ENCODE peak calls at places on chromosome 6, in six cellular contexts. U is SK-N-SH, O is GM12878, Y is HCT116, Q is H1, Z is HepG2. V is an unnamed sample. For H3K4me1, the result is how much of the 10 kb centered on the place peaks cover.

GRCh38 chr6:21914121-21914973 is 320.8 kb downstream of the SOX4 start:
- DNase-seq in Q (no peak), Y (no peak), O (no peak), U (peak), Z (no peak), V (no peak)

GRCh38 chr6:19597809-19598320 is 239.3 kb upstream of the ID4 start:
- DNase-seq in Q (no peak), Z (no peak), Y (no peak), U (no peak), O (no peak), V (no peak)

GRCh38 chr6:17892097-17892686 is 95.2 kb downstream of the KIF13A start:
- DNase-seq in O (no peak), Z (peak), Y (no peak), U (no peak), Q (no peak), V (no peak)

GRCh38 chr6:139129284-139129683 is 5.6 kb upstream of the HECA start:
- DNase-seq in Q (no peak), O (no peak), Z (no peak), Y (no peak), U (no peak), V (no peak)

GRCh38 chr6:131733376-131734016 is 22.7 kb upstream of the CTAGE9 start:
- DNase-seq in Y (no peak), U (no peak), Q (no peak), Z (no peak), O (no peak), V (no peak)

GRCh38 chr6:89509719-89510339 is 76.9 kb downstream of the ANKRD6 start:
- DNase-seq in U (peak), Q (no peak), Z (peak), Y (no peak), O (no peak), V (no peak)

GRCh38 chr6:151179321-151179720 is 60.4 kb upstream of the AKAP12 start:
- DNase-seq in U (no peak), Z (no peak), O (no peak), Q (no peak), Y (no peak), V (no peak)

GRCh38 chr6:158567152-158567551 is 7.3 kb downstream of the TMEM181 start:
- DNase-seq in Z (no peak), O (no peak), Q (no peak), Y (no peak), U (no peak), V (no peak)

GRCh38 chr6:163745566-163746400 is 331.3 kb downstream of the QKI start:
- DNase-seq in Y (no peak), U (no peak), Q (no peak), O (no peak), Z (peak), V (peak)

GRCh38 chr6:33213166-33213988 is 5.1 kb downstream of the RING1 start:
- DNase-seq in Z (no peak), O (no peak), Y (no peak), U (peak), Q (peak), V (no peak)

GRCh38 chr6:112879920-112880413 is 532.8 kb downstream of the RFPL4B start:
- DNase-seq in Q (peak), Z (peak), Y (no peak), U (no peak), O (no peak), V (no peak)

GRCh38 chr6:150394053-150394875 is 25.5 kb downstream of the IYD start:
- DNase-seq in Y (no peak), U (no peak), O (no peak), Z (no peak), Q (no peak), V (no peak)

GRCh38 chr6:96478695-96479094 is 42.9 kb upstream of the UFL1 start:
- DNase-seq in O (no peak), Y (no peak), Z (no peak), U (no peak), Q (no peak), V (no peak)

GRCh38 chr6:56913276-56914138 is 41.4 kb upstream of the BEND6 start:
- DNase-seq in O (no peak), Z (no peak), Q (no peak), Y (no peak), U (no peak), V (no peak)

GRCh38 chr6:125802383-125802782 is 11.6 kb downstream of the NCOA7 start:
- DNase-seq in U (no peak), Z (no peak), O (no peak), Q (no peak), Y (no peak), V (no peak)

GRCh38 chr6:47484616-47485015 is 7.0 kb downstream of the CD2AP start:
- DNase-seq in Z (no peak), Y (peak), U (no peak), O (no peak), Q (no peak), V (no peak)

GRCh38 chr6:55679503-55679902 is 100.5 kb upstream of the HMGCLL1 start:
- DNase-seq in Q (no peak), O (no peak), Z (no peak), Y (no peak), U (no peak), V (no peak)

GRCh38 chr6:34181903-34182302 is 36.0 kb upstream of the GRM4 start:
- DNase-seq in U (no peak), Y (no peak), Q (no peak), Z (no peak), O (no peak), V (no peak)

GRCh38 chr6:36730424-36731380 is 33.1 kb downstream of the RAB44 start:
- DNase-seq in O (no peak), Z (no peak), Q (no peak), U (no peak), Y (no peak), V (no peak)

GRCh38 chr6:116386581-116387299 is 16.0 kb downstream of the DSE start:
- DNase-seq in Z (no peak), U (no peak), O (no peak), Y (peak), Q (no peak), V (no peak)

GRCh38 chr6:84581494-84582259 is 182.7 kb downstream of the TBX18 start:
- DNase-seq in U (no peak), O (no peak), Y (no peak), Z (no peak), Q (no peak), V (no peak)

GRCh38 chr6:168120390-168121307 is 41.6 kb upstream of the FRMD1 start:
- DNase-seq in O (no peak), Y (no peak), U (peak), Z (no peak), Q (peak), V (no peak)

GRCh38 chr6:106027760-106028159 is 58.4 kb upstream of the PRDM1 start:
- DNase-seq in Z (no peak), Y (no peak), U (no peak), Q (peak), O (no peak), V (no peak)

GRCh38 chr6:106027316-106027715 is 58.8 kb upstream of the PRDM1 start:
- DNase-seq in Z (no peak), O (no peak), Y (no peak), Q (no peak), U (no peak), V (no peak)

GRCh38 chr6:106026748-106027147 is 59.4 kb upstream of the PRDM1 start:
- DNase-seq in O (peak), Y (no peak), Q (no peak), U (no peak), Z (no peak), V (no peak)

GRCh38 chr6:106025655-106026054 is 60.5 kb upstream of the PRDM1 start:
- DNase-seq in Y (no peak), Z (no peak), U (no peak), O (no peak), Q (no peak), V (no peak)
- TF ChIP-seq YY1 in Y (no peak), Z (no peak), U (no peak), O (no peak), Q (no peak), V (no peak)

GRCh38 chr6:148445620-148446019 is 103.0 kb downstream of the SASH1 start:
- DNase-seq in U (no peak), O (no peak), Y (no peak), Q (no peak), Z (no peak), V (no peak)
- H3K4me1 ChIP-seq in U (under half), O (under half), Y (under half), Q (under half), Z (under half), V (under half)

GRCh38 chr6:15947436-15947835 is 181.4 kb upstream of the MYLIP start:
- DNase-seq in Y (no peak), Q (no peak), O (no peak), U (no peak), Z (no peak), V (no peak)

GRCh38 chr6:15946701-15947390 is 182.0 kb upstream of the MYLIP start:
- DNase-seq in Q (no peak), O (no peak), U (no peak), Y (no peak), Z (no peak), V (no peak)

GRCh38 chr6:15947923-15948322 is 181.0 kb upstream of the MYLIP start:
- DNase-seq in Z (no peak), U (no peak), Q (no peak), O (no peak), Y (no peak), V (no peak)

GRCh38 chr6:15950962-15951569 is 177.8 kb upstream of the MYLIP start:
- DNase-seq in U (no peak), Q (no peak), O (no peak), Z (no peak), Y (no peak), V (no peak)

GRCh38 chr6:15948930-15949900 is 179.7 kb upstream of the MYLIP start:
- DNase-seq in Y (no peak), U (peak), Z (peak), O (no peak), Q (no peak), V (peak)
- TF ChIP-seq YY1 in Y (no peak), U (no peak), Z (no peak), O (no peak), Q (no peak), V (no peak)

GRCh38 chr6:133432021-133432989 is 191.1 kb downstream of the EYA4 start:
- DNase-seq in O (no peak), U (no peak), Q (no peak), Z (no peak), Y (no peak), V (no peak)
- H3K4me1 ChIP-seq in O (under half), U (under half), Q (under half), Z (under half), Y (under half), V (under half)

DNA sequence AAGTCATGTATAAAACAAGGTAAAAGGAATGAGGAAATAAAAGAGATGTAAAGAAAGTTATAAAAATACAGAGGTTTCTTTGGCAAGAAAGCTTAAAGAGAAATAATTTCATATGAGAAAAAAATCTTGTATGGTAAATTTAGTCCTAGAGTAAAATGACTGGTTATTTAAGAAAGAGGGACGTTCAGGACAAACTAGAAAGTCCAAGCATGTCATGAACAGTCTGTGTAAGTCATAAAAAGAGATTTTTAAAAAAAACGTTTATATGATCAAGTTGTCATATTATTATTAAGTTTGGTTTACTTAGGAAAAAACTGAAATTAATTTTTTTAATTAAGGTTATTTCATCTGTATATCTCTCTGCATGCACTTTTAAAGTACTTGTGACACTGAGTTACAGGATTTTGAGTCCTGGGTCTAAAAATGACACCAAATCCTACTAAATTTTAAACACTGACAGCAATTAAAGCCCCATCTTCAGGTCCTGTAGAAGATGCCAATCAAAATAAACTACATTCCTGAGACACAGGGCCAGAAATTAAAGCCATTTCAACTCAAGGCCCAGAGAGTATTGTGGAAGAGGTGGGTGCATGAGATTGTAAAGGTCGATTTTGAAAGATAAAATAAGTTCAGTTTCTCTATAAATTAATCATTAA is 62.4 kb downstream of the AGPAT4 start:
- DNase-seq in O (no peak), Z (no peak), Y (peak), Q (no peak), U (no peak), V (no peak)
- TF ChIP-seq YY1 in O (no peak), Z (no peak), Y (no peak), Q (no peak), U (no peak), V (no peak)

GRCh38 chr6:42411431-42411830 is 40.3 kb downstream of the TRERF1 start:
- DNase-seq in O (no peak), Z (no peak), Y (no peak), Q (no peak), U (no peak), V (no peak)
- H3K4me1 ChIP-seq in O (under half), Z (under half), Y (under half), Q (under half), U (under half), V (under half)

GRCh38 chr6:111119550-111120329 is 32.4 kb downstream of the SLC16A10 start:
- DNase-seq in O (no peak), Z (no peak), U (no peak), Y (no peak), Q (no peak), V (no peak)

GRCh38 chr6:111122458-111123286 is 35.4 kb downstream of the SLC16A10 start:
- DNase-seq in Y (no peak), U (no peak), O (no peak), Q (no peak), Z (no peak), V (no peak)

GRCh38 chr6:111129003-111129402 is 41.7 kb downstream of the SLC16A10 start:
- DNase-seq in Y (no peak), O (no peak), Q (no peak), Z (peak), U (no peak), V (no peak)

GRCh38 chr6:111121789-111122350 is 34.6 kb downstream of the SLC16A10 start:
- DNase-seq in O (no peak), U (no peak), Q (no peak), Z (no peak), Y (no peak), V (no peak)

DNA sequence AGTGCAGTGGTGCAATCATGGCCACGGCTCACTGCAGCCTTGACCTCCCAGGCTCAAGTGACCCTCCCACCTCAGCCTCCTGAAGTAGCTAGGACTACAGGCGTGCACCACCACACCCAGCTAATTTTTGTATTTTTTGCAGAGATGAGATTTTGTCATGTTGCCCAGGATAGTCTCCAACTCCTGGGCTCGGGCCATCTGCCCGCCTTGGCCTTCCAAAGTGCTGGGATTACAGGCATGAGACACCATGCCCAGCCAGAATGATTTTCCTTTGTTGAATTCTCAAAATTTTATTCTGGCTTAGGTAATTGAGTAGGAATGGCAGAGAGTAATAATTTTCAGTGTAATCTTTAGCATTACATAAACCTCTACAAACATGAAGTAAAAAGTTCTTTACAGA is 37.1 kb downstream of the SLC16A10 start:
- DNase-seq in U (no peak), Y (no peak), O (no peak), Z (no peak), Q (no peak), V (no peak)
- TF ChIP-seq YY1 in U (no peak), Y (no peak), O (no peak), Z (no peak), Q (no peak), V (no peak)